ENCODE peak calls at places on chromosomes 7 and 10, in eight cellular contexts. Y is stimulated activated CD4-positive, alpha-beta T cell treated with anti-CD3 and anti-CD28 coated beads, Interleukin-1b, Interleukin-23, amount 100 ng/mL, for 48 hours; G is HS-27A; Z is nephron progenitor cell; M is tibial artery; B is NCI-H226; E is CD8-positive, alpha-beta T cell; W is neuronal stem cell. S is an unnamed sample.

GRCh38 chr7:107995184-107996071 is 7.5 kb downstream of the LAMB1 start:
- DNase-seq in Y (no peak), G (peak; percentile 89), Z (peak; percentile 24), M (no peak), B (peak; percentile 72), E (no peak), W (peak; percentile 71), S (no peak)

GRCh38 chr7:36367561-36367889 is 22.1 kb upstream of the ANLN start:
- DNase-seq in Y (no peak), G (no peak), Z (no peak), M (no peak), B (no peak), E (no peak), W (no peak), S (no peak)

GRCh38 chr10:32373496-32373895 is 26.5 kb upstream of the EPC1 start:
- DNase-seq in Y (no peak), G (no peak), Z (no peak), M (no peak), B (no peak), E (no peak), W (no peak), S (no peak)

GRCh38 chr7:130922206-130923112 is 188.5 kb upstream of the KLF14 start:
- DNase-seq in Y (no peak), G (no peak), Z (no peak), M (no peak), B (no peak), E (no peak), W (no peak), S (no peak)

GRCh38 chr10:121999301-121999700 is 10.3 kb downstream of the TACC2 start:
- DNase-seq in Y (no peak), G (no peak), Z (no peak), M (no peak), B (no peak), E (no peak), W (no peak), S (no peak)

GRCh38 chr10:5684971-5685763 is 529 bp downstream of the TASOR2 start:
- DNase-seq in Y (peak; percentile 81), G (no peak), Z (peak; percentile 70), M (peak; percentile 80), B (peak; percentile 43), E (peak; percentile 71), W (peak; percentile 48), S (no peak)

GRCh38 chr10:118332948-118333710 is 9.0 kb downstream of the FAM204A start:
- DNase-seq in Y (no peak), G (no peak), Z (no peak), M (no peak), B (no peak), E (no peak), W (no peak), S (no peak)

GRCh38 chr7:26305048-26305868 is 13.6 kb downstream of the SNX10 start:
- DNase-seq in Y (no peak), G (no peak), Z (no peak), M (no peak), B (no peak), E (no peak), W (no peak), S (peak; percentile 43)

GRCh38 chr10:30398788-30399187 is 35.2 kb upstream of the MAP3K8 start:
- DNase-seq in Y (no peak), G (no peak), Z (no peak), M (no peak), B (no peak), E (no peak), W (no peak), S (no peak)

GRCh38 chr10:27190508-27190907 is 35.4 kb downstream of the MASTL start:
- DNase-seq in Y (no peak), G (no peak), Z (no peak), M (no peak), B (no peak), E (no peak), W (no peak), S (no peak)

GRCh38 chr10:70672165-70672992 is at the start of gene ADAMTS14:
- DNase-seq in Y (no peak), G (no peak), Z (peak; percentile 76), M (no peak), B (peak; percentile 38), E (no peak), W (peak; percentile 44), S (no peak)

GRCh38 chr7:7719235-7719634 is 828 bp upstream of the RPA3 start:
- DNase-seq in Y (peak; percentile 64), G (peak; percentile 39), Z (no peak), M (no peak), B (peak; percentile 92), E (peak; percentile 39), W (no peak), S (peak; percentile 15)

GRCh38 chr10:102627446-102628293 is 16.6 kb upstream of the TRIM8 start:
- DNase-seq in Y (no peak), G (no peak), Z (peak; percentile 48), M (peak; percentile 80), B (peak; percentile 82), E (no peak), W (peak; percentile 75), S (no peak)

GRCh38 chr7:22864301-22864700 is 41.7 kb upstream of the TOMM7 start:
- DNase-seq in Y (no peak), G (no peak), Z (no peak), M (no peak), B (no peak), E (no peak), W (no peak), S (no peak)

GRCh38 chr7:142445019-142445686 is 187.3 kb upstream of the PRSS58 start:
- DNase-seq in Y (peak; percentile 47), G (no peak), Z (peak; percentile 36), M (no peak), B (no peak), E (peak; percentile 27), W (peak; percentile 14), S (no peak)

GRCh38 chr10:22148956-22149355 is 68.9 kb downstream of the EBLN1 start:
- DNase-seq in Y (no peak), G (no peak), Z (no peak), M (no peak), B (peak; percentile 42), E (no peak), W (no peak), S (no peak)

GRCh38 chr10:89591111-89591795 is 53.8 kb downstream of the PANK1 start:
- DNase-seq in Y (no peak), G (no peak), Z (no peak), M (no peak), B (peak; percentile 17), E (no peak), W (no peak), S (no peak)

GRCh38 chr10:48614481-48615383 is 9.9 kb upstream of the ARHGAP22 start:
- DNase-seq in Y (no peak), G (no peak), Z (no peak), M (no peak), B (no peak), E (no peak), W (no peak), S (no peak)

GRCh38 chr7:128356546-128357365 is 4.7 kb downstream of the PRRT4 start:
- DNase-seq in Y (no peak), G (no peak), Z (no peak), M (no peak), B (peak; percentile 59), E (no peak), W (no peak), S (no peak)

GRCh38 chr7:140774371-140774770 is 77.9 kb downstream of the NDUFB2 start:
- DNase-seq in Y (no peak), G (no peak), Z (no peak), M (no peak), B (no peak), E (no peak), W (no peak), S (no peak)

GRCh38 chr10:14184841-14185500 is 145.8 kb downstream of the FRMD4A start:
- DNase-seq in Y (peak; percentile 65), G (peak; percentile 30), Z (no peak), M (no peak), B (no peak), E (peak; percentile 71), W (peak; percentile 40), S (peak; percentile 30)

GRCh38 chr10:17123062-17123661 is 6.4 kb downstream of the CUBN start:
- DNase-seq in Y (no peak), G (no peak), Z (no peak), M (no peak), B (no peak), E (no peak), W (no peak), S (no peak)

GRCh38 chr10:122172311-122173008 is 98.6 kb upstream of the BTBD16 start:
- DNase-seq in Y (no peak), G (no peak), Z (no peak), M (no peak), B (no peak), E (no peak), W (no peak), S (no peak)

GRCh38 chr7:155448632-155449007 is 9.3 kb upstream of the EN2 start:
- DNase-seq in Y (no peak), G (no peak), Z (peak; percentile 54), M (no peak), B (no peak), E (no peak), W (peak; percentile 29), S (no peak)

GRCh38 chr7:151793531-151793935 is 83.4 kb downstream of the PRKAG2 start:
- DNase-seq in Y (no peak), G (no peak), Z (no peak), M (peak; percentile 86), B (no peak), E (no peak), W (no peak), S (no peak)

S was measured in GM19239.